ENCODE peak calls at places on chromosome 14, in six cellular contexts. One of them, this sample, is unnamed.

GRCh38 chr14:51604078-51604477 is 47.6 kb upstream of the FRMD6 start:
- DNase-seq in CD8-positive, alpha-beta T cell: no peak
- DNase-seq in RWPE2: no peak
- DNase-seq in ELR: peak; percentile 94
- DNase-seq in neural crest cell: no peak
- DNase-seq in NCI-H2081: no peak
- DNase-seq in this sample: peak; percentile 98

GRCh38 chr14:91202234-91202974 is 42.1 kb downstream of the GPR68 start:
- DNase-seq in CD8-positive, alpha-beta T cell: no peak
- DNase-seq in RWPE2: no peak
- DNase-seq in ELR: peak; percentile 48
- DNase-seq in neural crest cell: no peak
- DNase-seq in NCI-H2081: no peak
- DNase-seq in this sample: peak; percentile 75

GRCh38 chr14:91983571-91983970 is 36.1 kb upstream of the FBLN5 start:
- DNase-seq in CD8-positive, alpha-beta T cell: no peak
- DNase-seq in RWPE2: no peak
- DNase-seq in ELR: no peak
- DNase-seq in neural crest cell: no peak
- DNase-seq in NCI-H2081: no peak
- DNase-seq in this sample: no peak

GRCh38 chr14:78581222-78581621 is 411.0 kb downstream of the NRXN3 start:
- DNase-seq in CD8-positive, alpha-beta T cell: no peak
- DNase-seq in RWPE2: no peak
- DNase-seq in ELR: no peak
- DNase-seq in neural crest cell: no peak
- DNase-seq in NCI-H2081: no peak
- DNase-seq in this sample: no peak

GRCh38 chr14:37048666-37049071 is 123.7 kb downstream of the SLC25A21 start:
- DNase-seq in CD8-positive, alpha-beta T cell: no peak
- DNase-seq in RWPE2: no peak
- DNase-seq in ELR: peak; percentile 8
- DNase-seq in neural crest cell: no peak
- DNase-seq in NCI-H2081: no peak
- DNase-seq in this sample: peak; percentile 57

GRCh38 chr14:77105554-77105953 is 7.5 kb downstream of the CIPC start:
- DNase-seq in CD8-positive, alpha-beta T cell: no peak
- DNase-seq in RWPE2: no peak
- DNase-seq in ELR: no peak
- DNase-seq in neural crest cell: no peak
- DNase-seq in NCI-H2081: no peak
- DNase-seq in this sample: no peak

GRCh38 chr14:92463141-92463540 is 50.4 kb upstream of the RIN3 start:
- DNase-seq in CD8-positive, alpha-beta T cell: no peak
- DNase-seq in RWPE2: no peak
- DNase-seq in ELR: no peak
- DNase-seq in neural crest cell: no peak
- DNase-seq in NCI-H2081: no peak
- DNase-seq in this sample: no peak

GRCh38 chr14:42424501-42424900 is 817.8 kb downstream of the LRFN5 start:
- DNase-seq in CD8-positive, alpha-beta T cell: no peak
- DNase-seq in RWPE2: no peak
- DNase-seq in ELR: peak; percentile 17
- DNase-seq in neural crest cell: no peak
- DNase-seq in NCI-H2081: no peak
- DNase-seq in this sample: peak; percentile 36

GRCh38 chr14:58662028-58662427 is 24.3 kb downstream of the DACT1 start:
- DNase-seq in CD8-positive, alpha-beta T cell: no peak
- DNase-seq in RWPE2: no peak
- DNase-seq in ELR: no peak
- DNase-seq in neural crest cell: no peak
- DNase-seq in NCI-H2081: no peak
- DNase-seq in this sample: no peak

GRCh38 chr14:45970589-45970988 is 681.0 kb downstream of the RPL10L start:
- DNase-seq in CD8-positive, alpha-beta T cell: no peak
- DNase-seq in RWPE2: no peak
- DNase-seq in ELR: peak; percentile 3
- DNase-seq in neural crest cell: no peak
- DNase-seq in NCI-H2081: peak; percentile 17
- DNase-seq in this sample: no peak

GRCh38 chr14:24849471-24849870 is 200.5 kb downstream of the STXBP6 start:
- DNase-seq in CD8-positive, alpha-beta T cell: no peak
- DNase-seq in RWPE2: no peak
- DNase-seq in ELR: no peak
- DNase-seq in neural crest cell: no peak
- DNase-seq in NCI-H2081: no peak
- DNase-seq in this sample: peak; percentile 22

GRCh38 chr14:71711619-71712018 is 220.6 kb upstream of the RGS6 start:
- DNase-seq in CD8-positive, alpha-beta T cell: no peak
- DNase-seq in RWPE2: no peak
- DNase-seq in ELR: peak; percentile 60
- DNase-seq in neural crest cell: no peak
- DNase-seq in NCI-H2081: no peak
- DNase-seq in this sample: peak; percentile 94

GRCh38 chr14:99395904-99396530 is 84.6 kb downstream of the SETD3 start:
- DNase-seq in CD8-positive, alpha-beta T cell: no peak
- DNase-seq in RWPE2: no peak
- DNase-seq in ELR: peak; percentile 79
- DNase-seq in neural crest cell: no peak
- DNase-seq in NCI-H2081: no peak
- DNase-seq in this sample: no peak